ENCODE peak calls at places on chromosomes 16 and 17, in five cellular contexts. E is CD8-positive, alpha-beta T cell; G is A549; Y is body of pancreas; X is choroid plexus epithelial cell. Q is an unnamed sample.
A peak's percentile ranks its signal among the peaks of the same experiment; 100 is the strongest.

GRCh38 chr16:31181102-31181830 is 1.3 kb downstream of the FUS start:
- DNase-seq in X (peak; percentile 41), Y (peak; percentile 17), E (no peak), G (no peak), Q (no peak)

GRCh38 chr17:42422412-42422957 is 571 bp downstream of the CAVIN1 start:
- DNase-seq in G (no peak), X (peak; percentile 52), E (no peak), Y (peak; percentile 33), Q (no peak)

GRCh38 chr17:49715221-49715620 is 7.5 kb upstream of the SLC35B1 start:
- DNase-seq in Y (no peak), E (no peak), X (no peak), G (no peak), Q (no peak)

GRCh38 chr17:2093349-2093748 is 38.4 kb downstream of the HIC1 start:
- DNase-seq in E (no peak), Y (peak; percentile 64), G (no peak), X (no peak), Q (no peak)

GRCh38 chr17:16304832-16305231 is 48.4 kb downstream of the CENPV start:
- DNase-seq in E (no peak), X (peak; percentile 66), G (no peak), Y (no peak), Q (no peak)

GRCh38 chr16:69554495-69554894 is 11.3 kb upstream of the NFAT5 start:
- DNase-seq in E (no peak), G (no peak), Y (no peak), X (no peak), Q (no peak)

GRCh38 chr17:34163681-34164080 is 91.4 kb upstream of the CCL2 start:
- DNase-seq in E (no peak), X (no peak), G (peak; percentile 23), Y (peak; percentile 17), Q (no peak)

GRCh38 chr17:43341705-43342600 is 56.8 kb upstream of the ARL4D start:
- DNase-seq in Y (no peak), E (no peak), X (peak; percentile 56), G (no peak), Q (no peak)

GRCh38 chr16:35911899-35912298 is 2452.5 kb downstream of the TP53TG3F start:
- DNase-seq in E (no peak), X (no peak), G (no peak), Y (no peak), Q (no peak)
- TF ChIP-seq CTCF in E (no peak), X (no peak), G (no peak), Y (no peak), Q (no peak)

GRCh38 chr17:10398352-10398751 is 23.4 kb downstream of the MYH8 start:
- DNase-seq in Y (no peak), X (no peak), G (no peak), E (no peak), Q (no peak)
- H3K4me3 ChIP-seq in Y (no peak overlapping the region), X (no peak overlapping the region), G (no peak overlapping the region), E (no peak overlapping the region), Q (no peak overlapping the region)

GRCh38 chr16:28063611-28064061 is at the start of gene GSG1L:
- DNase-seq in E (no peak), X (no peak), G (no peak), Y (no peak), Q (no peak)
- TF ChIP-seq CTCF in E (no peak), X (no peak), G (peak; percentile 14), Y (no peak), Q (no peak)

GRCh38 chr16:24984101-24984500 is 31.1 kb downstream of the ARHGAP17 start:
- DNase-seq in G (no peak), Y (no peak), E (no peak), X (no peak), Q (no peak)
- H3K4me3 ChIP-seq in G (no peak overlapping the region), Y (no peak overlapping the region), E (no peak overlapping the region), X (no peak overlapping the region), Q (no peak overlapping the region)

GRCh38 chr16:65122724-65122973 is 786 bp upstream of the CDH11 start:
- DNase-seq in X (no peak), E (no peak), Y (no peak), G (no peak), Q (no peak)

GRCh38 chr16:65124596-65124995 is 2.7 kb upstream of the CDH11 start:
- DNase-seq in E (no peak), X (no peak), Y (no peak), G (no peak), Q (peak; percentile 67)

GRCh38 chr16:65123846-65124513 is 2.1 kb upstream of the CDH11 start:
- DNase-seq in X (peak; percentile 55), E (no peak), G (no peak), Y (no peak), Q (no peak)

GRCh38 chr16:65121870-65122723 is at the start of gene CDH11:
- DNase-seq in G (no peak), X (peak; percentile 92), Y (peak; percentile 21), E (no peak), Q (no peak)

GRCh38 chr16:65122974-65123845 is 1.3 kb upstream of the CDH11 start:
- DNase-seq in G (no peak), X (peak; percentile 67), Y (no peak), E (no peak), Q (no peak)
- TF ChIP-seq CTCF in G (no peak), X (no peak), Y (no peak), E (no peak), Q (no peak)

DNA sequence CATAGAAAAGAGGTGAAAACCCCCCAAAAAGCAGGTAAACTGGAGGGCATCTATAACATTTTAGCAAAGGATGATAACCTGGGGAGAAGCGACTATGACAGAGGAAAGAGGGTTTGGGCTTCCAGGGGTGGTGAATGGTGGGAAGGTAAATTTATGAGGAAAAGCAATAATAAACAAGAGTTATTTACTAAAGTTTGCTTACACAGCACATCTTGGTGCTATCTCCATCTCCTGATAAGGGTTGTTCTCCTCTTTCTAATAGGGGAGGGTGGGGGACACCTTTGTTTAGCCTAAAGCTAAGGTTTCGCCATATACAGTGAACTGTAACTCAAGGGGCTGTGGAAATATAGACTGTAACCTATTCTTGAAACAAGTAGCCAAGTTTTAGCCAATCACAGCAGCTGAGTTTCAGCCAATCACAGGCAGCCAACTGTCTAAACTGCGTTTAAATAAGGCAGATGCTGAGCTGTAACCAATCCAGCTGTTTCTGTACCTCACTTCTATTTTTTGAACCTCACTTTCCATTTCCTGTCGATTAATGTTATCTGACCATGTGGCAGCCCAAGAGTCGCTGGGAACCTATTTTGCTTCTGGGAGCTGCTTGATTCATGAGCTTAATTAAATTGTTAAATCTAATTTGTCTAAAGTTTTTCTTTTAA is 191.8 kb downstream of the MAP2K6 start:
- DNase-seq in X (no peak), Y (no peak), E (no peak), G (no peak), Q (no peak)
- H3K4me3 ChIP-seq in X (no peak overlapping the region), Y (no peak overlapping the region), E (no peak overlapping the region), G (no peak overlapping the region), Q (no peak overlapping the region)

DNA sequence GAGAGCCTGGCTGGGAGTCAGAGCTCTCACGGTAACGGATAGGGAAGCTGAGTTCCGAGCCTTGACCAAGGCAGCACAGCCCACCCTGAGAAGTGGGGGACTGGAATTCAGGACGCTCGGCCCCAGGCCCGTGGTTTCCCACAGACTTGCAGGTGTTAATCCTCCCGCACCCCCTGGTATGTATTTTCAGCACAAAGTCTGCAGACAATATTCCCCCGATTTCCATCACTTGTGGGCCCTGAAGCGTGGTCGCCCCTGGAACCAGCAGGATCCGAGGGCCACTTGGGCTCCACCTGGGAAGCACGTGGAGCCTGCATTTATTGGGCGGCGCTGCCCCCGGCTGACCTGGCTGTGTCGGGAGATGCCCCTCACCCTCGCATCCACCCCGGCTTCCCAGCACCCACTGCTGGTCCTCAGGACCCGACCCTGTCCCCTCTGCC is 60.2 kb downstream of the WSB1 start:
- DNase-seq in G (no peak), X (no peak), Y (no peak), E (no peak), Q (no peak)
- TF ChIP-seq CTCF in G (no peak), X (no peak), Y (no peak), E (no peak), Q (no peak)

GRCh38 chr16:1311738-1312458 is 2.5 kb downstream of the UBE2I start:
- DNase-seq in E (no peak), X (peak; percentile 34), G (no peak), Y (no peak), Q (no peak)
- H3K4me3 ChIP-seq in E (peak overlapping the region; percentile 86), X (peak overlapping the region; percentile 74), G (peak overlapping the region; percentile 80), Y (no peak overlapping the region), Q (peak overlapping the region; percentile 72)

GRCh38 chr17:64326420-64327054 is 63.5 kb upstream of the TEX2 start:
- DNase-seq in Y (peak; percentile 78), G (no peak), E (no peak), X (peak; percentile 29), Q (peak; percentile 57)
- TF ChIP-seq CTCF in Y (no peak), G (no peak), E (no peak), X (no peak), Q (no peak)

Q was measured in epithelial cell of proximal tubule.